ENCODE peak calls at places on chromosomes 13 and 19, in seven cellular contexts. V, E, C, B, L, S and F are unnamed samples.

GRCh38 chr13:28603033-28603664 is 55.8 kb upstream of the POMP start:
- DNase-seq in E (no peak), C (no peak), B (no peak), S (no peak), L (no peak), V (no peak), F (no peak)

GRCh38 chr13:31880849-31881494 is 141.6 kb downstream of the RXFP2 start:
- DNase-seq in B (peak), L (no peak), C (no peak), E (no peak), V (no peak), S (no peak), F (no peak)

GRCh38 chr19:53076984-53077383 is 26.2 kb downstream of the ZNF160 start:
- DNase-seq in E (peak), B (no peak), C (no peak), L (no peak), V (no peak), S (peak), F (no peak)

GRCh38 chr19:13100031-13100588 is 2.5 kb downstream of the LYL1 start:
- DNase-seq in C (no peak), V (peak), L (no peak), B (peak), S (peak), E (no peak), F (peak)

GRCh38 chr19:40559394-40559793 is 17.3 kb upstream of the SHKBP1 start:
- DNase-seq in V (no peak), E (no peak), B (no peak), L (no peak), S (no peak), C (no peak), F (no peak)

GRCh38 chr19:35805518-35806102 is 7.0 kb downstream of the PRODH2 start:
- DNase-seq in S (no peak), C (no peak), E (no peak), V (no peak), B (no peak), L (no peak), F (no peak)

GRCh38 chr19:10270616-10271394 is at the start of gene ICAM1:
- DNase-seq in B (peak), V (no peak), E (peak), C (no peak), L (peak), S (peak), F (peak)

GRCh38 chr13:48158290-48158689 is 63.4 kb upstream of the MED4 start:
- DNase-seq in V (no peak), L (peak), C (no peak), B (no peak), S (no peak), E (no peak), F (no peak)

GRCh38 chr19:1315470-1316166 is 29.9 kb downstream of the EFNA2 start:
- DNase-seq in B (peak), V (peak), S (peak), C (no peak), L (no peak), E (no peak), F (no peak)

GRCh38 chr19:45972081-45972943 is 1.4 kb downstream of the NOVA2 start:
- DNase-seq in C (no peak), V (no peak), B (no peak), L (no peak), E (no peak), S (peak), F (peak)

GRCh38 chr13:40388617-40389016 is 277.8 kb downstream of the FOXO1 start:
- DNase-seq in S (peak), B (peak), L (peak), E (no peak), V (peak), C (no peak), F (peak)

GRCh38 chr19:15318241-15318691 is 14.1 kb downstream of the BRD4 start:
- DNase-seq in S (no peak), B (no peak), C (no peak), V (no peak), L (no peak), E (no peak), F (no peak)

GRCh38 chr13:38582133-38582532 is 104.7 kb upstream of the FREM2 start:
- DNase-seq in L (peak), S (peak), E (peak), V (no peak), C (peak), B (peak), F (no peak)

GRCh38 chr13:23810842-23811241 is 78.4 kb downstream of the MIPEP start:
- DNase-seq in E (no peak), L (no peak), S (no peak), B (no peak), V (no peak), C (no peak), F (no peak)

GRCh38 chr13:42223681-42224080 is 48.3 kb upstream of the AKAP11 start:
- DNase-seq in V (no peak), C (no peak), B (no peak), E (no peak), L (no peak), S (no peak), F (no peak)

GRCh38 chr19:13817018-13817614 is 21.9 kb downstream of the ZSWIM4 start:
- DNase-seq in C (no peak), E (no peak), B (no peak), S (peak), V (peak), L (peak), F (no peak)

GRCh38 chr13:108957369-108958012 is 328.1 kb downstream of the MYO16 start:
- DNase-seq in S (no peak), E (peak), V (no peak), B (peak), C (no peak), L (no peak), F (no peak)